ENCODE peak calls at places on chromosomes 12 and 14, in four cellular contexts. One of them, this sample, is unnamed.

GRCh38 chr14:102605026-102605425 is 12.6 kb downstream of the RCOR1 start:
- DNase-seq in HepG2: no peak
- DNase-seq in K562: no peak
- DNase-seq in H1: no peak
- DNase-seq in this sample: no peak

GRCh38 chr12:130588696-130589095 is 127.4 kb downstream of the RIMBP2 start:
- DNase-seq in HepG2: no peak
- DNase-seq in K562: no peak
- DNase-seq in H1: no peak
- DNase-seq in this sample: no peak

GRCh38 chr14:105311838-105312237 is 2.7 kb upstream of the PACS2 start:
- DNase-seq in HepG2: no peak
- DNase-seq in K562: no peak
- DNase-seq in H1: peak
- DNase-seq in this sample: no peak

GRCh38 chr12:93786669-93787397 is 109.7 kb downstream of the CRADD start:
- DNase-seq in HepG2: no peak
- DNase-seq in K562: no peak
- DNase-seq in H1: no peak
- DNase-seq in this sample: no peak

GRCh38 chr14:90805662-90806548 is 10.3 kb downstream of the TTC7B start:
- DNase-seq in HepG2: no peak
- DNase-seq in K562: peak
- DNase-seq in H1: no peak
- DNase-seq in this sample: no peak

GRCh38 chr12:42588981-42589464 is 523 bp downstream of the PRICKLE1 start:
- DNase-seq in HepG2: no peak
- DNase-seq in K562: peak
- DNase-seq in H1: peak
- DNase-seq in this sample: no peak

GRCh38 chr12:26126340-26127284 is 1.8 kb upstream of the BHLHE41 start:
- DNase-seq in HepG2: peak
- DNase-seq in K562: peak
- DNase-seq in H1: peak
- DNase-seq in this sample: no peak

GRCh38 chr14:67517083-67517482 is 16.0 kb upstream of the PLEKHH1 start:
- DNase-seq in HepG2: no peak
- DNase-seq in K562: no peak
- DNase-seq in H1: peak
- DNase-seq in this sample: no peak

GRCh38 chr12:100445081-100445481 is 28.6 kb upstream of the NR1H4 start:
- DNase-seq in HepG2: peak
- DNase-seq in K562: no peak
- DNase-seq in H1: no peak
- DNase-seq in this sample: no peak

GRCh38 chr14:36683083-36683724 is 21.5 kb downstream of the PAX9 start:
- DNase-seq in HepG2: no peak
- DNase-seq in K562: no peak
- DNase-seq in H1: no peak
- DNase-seq in this sample: no peak

GRCh38 chr14:30069536-30069935 is 141.9 kb upstream of the PRKD1 start:
- DNase-seq in HepG2: no peak
- DNase-seq in K562: no peak
- DNase-seq in H1: no peak
- DNase-seq in this sample: no peak

GRCh38 chr14:54610051-54610977 is 43.4 kb downstream of the SAMD4A start:
- DNase-seq in HepG2: no peak
- DNase-seq in K562: no peak
- DNase-seq in H1: no peak
- DNase-seq in this sample: no peak

GRCh38 chr12:93594766-93595165 is 22.3 kb downstream of the SOCS2 start:
- DNase-seq in HepG2: no peak
- DNase-seq in K562: no peak
- DNase-seq in H1: no peak
- DNase-seq in this sample: no peak

GRCh38 chr14:56244138-56244789 is 126.1 kb downstream of the PELI2 start:
- DNase-seq in HepG2: no peak
- DNase-seq in K562: no peak
- DNase-seq in H1: no peak
- DNase-seq in this sample: no peak

GRCh38 chr14:100692859-100693558 is 33.7 kb upstream of the DLK1 start:
- DNase-seq in HepG2: peak
- DNase-seq in K562: no peak
- DNase-seq in H1: no peak
- DNase-seq in this sample: no peak

GRCh38 chr12:125284087-125284486 is 218.9 kb downstream of the AACS start:
- DNase-seq in HepG2: no peak
- DNase-seq in K562: no peak
- DNase-seq in H1: no peak
- DNase-seq in this sample: no peak

GRCh38 chr14:101709533-101709881 is 52.0 kb upstream of the PPP2R5C start:
- DNase-seq in HepG2: no peak
- DNase-seq in K562: no peak
- DNase-seq in H1: no peak
- DNase-seq in this sample: no peak

GRCh38 chr14:59303216-59303615 is 114.7 kb downstream of the DAAM1 start:
- DNase-seq in HepG2: no peak
- DNase-seq in K562: no peak
- DNase-seq in H1: no peak
- DNase-seq in this sample: no peak

GRCh38 chr14:70254476-70254961 is 65.8 kb upstream of the SLC8A3 start:
- DNase-seq in HepG2: peak
- DNase-seq in K562: peak
- DNase-seq in H1: peak
- DNase-seq in this sample: no peak

GRCh38 chr12:30964896-30965612 is 38.5 kb downstream of the TSPAN11 start:
- DNase-seq in HepG2: no peak
- DNase-seq in K562: no peak
- DNase-seq in H1: no peak
- DNase-seq in this sample: no peak
- TF ChIP-seq BRCA1 in HepG2: no peak
- TF ChIP-seq BRCA1 in K562: no peak
- TF ChIP-seq BRCA1 in H1: no peak
- TF ChIP-seq BRCA1 in this sample: no peak

DNA sequence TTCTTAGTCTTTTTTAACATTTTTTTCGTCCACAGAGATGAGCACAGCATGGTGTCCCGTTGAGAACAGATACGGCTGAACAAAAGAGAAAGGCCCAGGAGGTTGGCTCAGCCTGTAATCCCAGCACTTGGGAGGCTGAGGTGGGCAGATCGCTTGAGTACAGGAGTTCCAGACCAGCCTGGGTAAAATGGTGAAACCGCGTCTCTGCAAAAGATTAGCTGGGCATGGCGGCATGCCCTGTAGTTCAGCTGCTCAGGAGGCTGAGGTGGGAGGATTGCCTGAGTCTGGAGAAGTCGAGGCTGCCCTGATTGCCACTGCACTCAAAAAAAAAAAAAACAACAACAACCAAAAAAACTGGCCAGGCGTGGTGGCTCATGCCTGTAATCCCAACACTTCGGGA is 5.9 kb upstream of the EP400 start:
- DNase-seq in HepG2: no peak
- DNase-seq in K562: no peak
- DNase-seq in H1: no peak
- DNase-seq in this sample: no peak
- TF ChIP-seq BRCA1 in HepG2: no peak
- TF ChIP-seq BRCA1 in K562: no peak
- TF ChIP-seq BRCA1 in H1: no peak
- TF ChIP-seq BRCA1 in this sample: no peak

GRCh38 chr12:54364413-54364812 is at the start of gene GPR84:
- DNase-seq in HepG2: no peak
- DNase-seq in K562: no peak
- DNase-seq in H1: no peak
- DNase-seq in this sample: peak
- TF ChIP-seq BRCA1 in HepG2: no peak
- TF ChIP-seq BRCA1 in K562: no peak
- TF ChIP-seq BRCA1 in H1: no peak
- TF ChIP-seq BRCA1 in this sample: no peak

GRCh38 chr12:117188961-117189724 is 1.1 kb downstream of the FBXO21 start:
- DNase-seq in HepG2: no peak
- DNase-seq in K562: no peak
- DNase-seq in H1: no peak
- DNase-seq in this sample: no peak
- TF ChIP-seq BRCA1 in HepG2: no peak
- TF ChIP-seq BRCA1 in K562: no peak
- TF ChIP-seq BRCA1 in H1: no peak
- TF ChIP-seq BRCA1 in this sample: no peak

DNA sequence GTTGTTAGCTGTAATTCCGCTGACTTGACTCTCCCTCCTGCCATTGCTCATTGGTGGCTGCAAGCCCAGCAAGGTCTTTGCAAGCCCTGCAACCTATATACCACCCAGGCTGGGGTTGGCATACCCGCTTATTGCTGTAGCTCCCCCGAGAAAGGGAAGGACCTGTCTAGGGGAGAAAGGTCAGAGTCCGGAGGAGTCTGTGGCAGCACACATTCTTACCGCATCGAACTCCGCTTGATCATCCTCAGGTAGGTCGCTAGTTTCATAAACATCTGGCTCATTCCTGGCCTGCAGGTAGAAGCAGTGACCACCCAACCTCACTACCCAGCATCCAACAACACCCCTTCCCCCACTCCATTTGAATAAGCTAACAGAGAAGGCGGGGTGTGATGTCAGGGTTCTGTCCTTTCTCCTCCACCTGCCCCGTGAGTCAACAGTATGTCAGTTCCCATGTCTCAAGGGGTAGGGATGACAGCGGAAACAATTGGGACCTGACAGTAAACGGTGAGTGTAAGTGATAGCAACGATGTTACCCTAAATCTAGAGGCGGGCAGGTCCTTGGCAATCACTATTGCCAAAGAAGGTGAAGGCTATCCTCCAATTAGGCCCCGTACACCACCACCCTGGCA is 1.1 kb downstream of the DCTN2 start:
- DNase-seq in HepG2: peak
- DNase-seq in K562: peak
- DNase-seq in H1: no peak
- DNase-seq in this sample: no peak
- TF ChIP-seq BRCA1 in HepG2: no peak
- TF ChIP-seq BRCA1 in K562: no peak
- TF ChIP-seq BRCA1 in H1: no peak
- TF ChIP-seq BRCA1 in this sample: no peak

DNA sequence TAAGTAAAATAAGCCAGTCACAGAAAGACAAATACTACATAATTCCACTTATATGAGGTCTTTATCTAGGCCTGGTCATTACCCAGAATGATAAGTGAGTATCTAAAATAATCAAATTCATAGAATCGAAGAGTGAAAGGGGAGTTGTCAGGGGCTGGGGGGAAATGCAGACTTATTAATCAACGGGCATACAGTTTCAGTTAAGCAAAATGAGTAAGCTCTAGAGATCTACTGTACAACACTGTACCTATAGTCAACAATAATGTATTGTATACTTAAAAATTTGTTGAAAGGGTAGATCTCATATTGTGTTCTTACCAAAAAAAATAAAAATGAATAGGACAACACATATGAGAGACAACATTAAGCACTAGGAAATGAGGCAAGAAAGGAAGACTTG is 13.3 kb downstream of the BTBD7 start:
- DNase-seq in HepG2: no peak
- DNase-seq in K562: no peak
- DNase-seq in H1: no peak
- DNase-seq in this sample: no peak
- TF ChIP-seq BRCA1 in HepG2: no peak
- TF ChIP-seq BRCA1 in K562: no peak
- TF ChIP-seq BRCA1 in H1: no peak
- TF ChIP-seq BRCA1 in this sample: no peak

DNA sequence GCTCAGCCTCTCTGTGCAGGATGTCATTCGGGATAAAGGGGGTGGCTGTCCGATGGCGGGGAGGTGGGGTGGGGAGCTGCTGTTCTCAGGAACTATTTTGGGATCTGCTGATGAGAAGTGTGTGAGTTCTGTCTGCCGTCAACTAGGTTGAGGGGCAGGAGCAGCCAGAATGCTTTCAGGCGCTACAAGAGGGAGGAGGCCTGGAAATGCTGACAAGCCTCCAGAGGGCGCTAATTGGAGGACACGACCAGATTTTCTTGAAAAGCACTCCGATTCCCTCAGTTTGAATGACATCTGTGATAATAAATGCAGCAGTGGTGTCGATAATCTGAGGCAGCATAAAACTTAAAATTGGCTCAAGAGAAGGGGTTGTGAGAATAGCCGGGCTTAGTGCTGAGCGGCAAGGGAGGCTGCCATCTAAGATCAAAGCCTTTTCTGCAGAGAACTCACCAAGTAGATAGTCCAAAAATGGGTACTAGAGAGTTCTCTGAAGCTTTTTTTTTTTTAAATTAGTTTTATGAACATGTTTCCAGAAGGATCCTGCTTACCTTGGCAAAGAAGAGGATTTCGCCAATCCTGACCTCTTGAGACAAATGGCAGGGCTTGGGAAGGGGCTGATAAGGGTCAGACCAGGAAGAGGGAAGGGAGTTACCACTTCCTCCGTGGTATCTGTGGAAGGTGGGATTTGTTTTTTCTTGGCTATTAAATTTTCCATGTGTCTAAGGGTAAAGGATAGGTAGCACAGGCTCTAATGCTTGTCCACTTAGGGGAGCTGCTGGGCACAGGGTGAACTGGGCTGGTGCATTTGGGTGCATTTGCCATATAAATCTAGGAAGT is 94.4 kb downstream of the CRACR2A start:
- DNase-seq in HepG2: peak
- DNase-seq in K562: peak
- DNase-seq in H1: peak
- DNase-seq in this sample: no peak
- TF ChIP-seq BRCA1 in HepG2: no peak
- TF ChIP-seq BRCA1 in K562: no peak
- TF ChIP-seq BRCA1 in H1: no peak
- TF ChIP-seq BRCA1 in this sample: no peak

GRCh38 chr12:92378682-92379479 is 233.2 kb upstream of the BTG1 start:
- DNase-seq in HepG2: no peak
- DNase-seq in K562: peak
- DNase-seq in H1: no peak
- DNase-seq in this sample: no peak
- TF ChIP-seq BRCA1 in HepG2: no peak
- TF ChIP-seq BRCA1 in K562: no peak
- TF ChIP-seq BRCA1 in H1: no peak
- TF ChIP-seq BRCA1 in this sample: no peak